ENCODE peak calls at places on chromosomes 7 and 10, in nine cellular contexts. I, J, R, Q, X, B, N, Y and Z are unnamed samples.

GRCh38 chr10:59362991-59363390 is 642 bp upstream of the FAM13C start:
- DNase-seq in I (peak; percentile 63), J (peak; percentile 30), R (no peak), Q (peak; percentile 35), X (no peak), B (no peak), N (peak; percentile 32), Y (peak; percentile 34), Z (no peak)

GRCh38 chr7:122268101-122268500 is 36.4 kb downstream of the FEZF1 start:
- DNase-seq in I (no peak), J (no peak), R (no peak), Q (no peak), X (no peak), B (no peak), N (no peak), Y (no peak), Z (no peak)

GRCh38 chr7:148852272-148852671 is 31.8 kb downstream of the EZH2 start:
- DNase-seq in I (no peak), J (no peak), R (no peak), Q (no peak), X (no peak), B (no peak), N (no peak), Y (peak; percentile 29), Z (no peak)

GRCh38 chr10:27620425-27621397 is 116.6 kb downstream of the RAB18 start:
- DNase-seq in I (no peak), J (no peak), R (no peak), Q (no peak), X (no peak), B (no peak), N (no peak), Y (no peak), Z (no peak)

GRCh38 chr10:62946278-62946677 is 130.1 kb upstream of the EGR2 start:
- DNase-seq in I (no peak), J (no peak), R (no peak), Q (no peak), X (no peak), B (no peak), N (no peak), Y (no peak), Z (no peak)

GRCh38 chr10:43137701-43137970 is 609 bp upstream of the CSGALNACT2 start:
- DNase-seq in I (peak; percentile 45), J (no peak), R (no peak), Q (no peak), X (no peak), B (peak; percentile 9), N (no peak), Y (peak; percentile 63), Z (peak; percentile 40)

GRCh38 chr10:2925631-2926030 is 141.7 kb upstream of the PFKP start:
- DNase-seq in I (peak; percentile 53), J (no peak), R (peak; percentile 70), Q (peak; percentile 64), X (peak; percentile 85), B (no peak), N (peak; percentile 18), Y (peak; percentile 53), Z (no peak)

GRCh38 chr7:145986248-145986874 is 130.2 kb upstream of the CNTNAP2 start:
- DNase-seq in I (no peak), J (no peak), R (no peak), Q (no peak), X (no peak), B (no peak), N (no peak), Y (no peak), Z (no peak)

GRCh38 chr10:110460111-110460809 is 37.4 kb upstream of the DUSP5 start:
- DNase-seq in I (no peak), J (no peak), R (no peak), Q (no peak), X (peak; percentile 18), B (peak; percentile 3), N (no peak), Y (no peak), Z (peak; percentile 92)

GRCh38 chr10:17026686-17027485 is 102.7 kb downstream of the CUBN start:
- DNase-seq in I (no peak), J (peak; percentile 14), R (no peak), Q (no peak), X (no peak), B (peak; percentile 47), N (no peak), Y (peak; percentile 67), Z (no peak)

GRCh38 chr10:76089626-76090185 is 658.3 kb downstream of the LRMDA start:
- DNase-seq in I (no peak), J (no peak), R (no peak), Q (no peak), X (no peak), B (no peak), N (no peak), Y (no peak), Z (no peak)

GRCh38 chr7:80309377-80309776 is 174.7 kb downstream of the GNAI1 start:
- DNase-seq in I (no peak), J (no peak), R (no peak), Q (no peak), X (no peak), B (no peak), N (no peak), Y (no peak), Z (no peak)

GRCh38 chr7:17166824-17167379 is 131.6 kb upstream of the AHR start:
- DNase-seq in I (no peak), J (no peak), R (no peak), Q (no peak), X (no peak), B (no peak), N (no peak), Y (no peak), Z (no peak)

GRCh38 chr7:142796001-142796500 is 25.3 kb downstream of the PRSS2 start:
- DNase-seq in I (no peak), J (no peak), R (no peak), Q (no peak), X (no peak), B (no peak), N (no peak), Y (no peak), Z (peak; percentile 47)

GRCh38 chr7:140656548-140657515 is 15.9 kb upstream of the ADCK2 start:
- DNase-seq in I (peak; percentile 89), J (peak; percentile 59), R (peak; percentile 63), Q (no peak), X (no peak), B (peak; percentile 13), N (no peak), Y (peak; percentile 87), Z (peak; percentile 54)

GRCh38 chr10:78448994-78449418 is 415.3 kb downstream of the RPS24 start:
- DNase-seq in I (no peak), J (no peak), R (peak; percentile 45), Q (no peak), X (no peak), B (no peak), N (no peak), Y (no peak), Z (peak; percentile 26)

GRCh38 chr10:115727114-115727513 is 545.9 kb downstream of the GFRA1 start:
- DNase-seq in I (no peak), J (no peak), R (no peak), Q (no peak), X (no peak), B (no peak), N (no peak), Y (no peak), Z (no peak)

GRCh38 chr7:73758581-73759138 is 11.4 kb downstream of the CLDN3 start:
- DNase-seq in I (peak; percentile 84), J (no peak), R (no peak), Q (no peak), X (no peak), B (no peak), N (no peak), Y (no peak), Z (no peak)

GRCh38 chr7:131480384-131481315 is 75.8 kb downstream of the PODXL start:
- DNase-seq in I (no peak), J (no peak), R (no peak), Q (no peak), X (no peak), B (no peak), N (no peak), Y (peak; percentile 65), Z (no peak)

GRCh38 chr10:31069411-31069810 is 37.7 kb upstream of the ZNF438 start:
- DNase-seq in I (no peak), J (no peak), R (no peak), Q (no peak), X (no peak), B (no peak), N (no peak), Y (no peak), Z (no peak)

GRCh38 chr10:24034571-24034970 is 174.4 kb upstream of the KIAA1217 start:
- DNase-seq in I (peak; percentile 21), J (no peak), R (no peak), Q (no peak), X (no peak), B (no peak), N (no peak), Y (no peak), Z (no peak)

GRCh38 chr10:72564596-72564995 is 61.3 kb downstream of the MICU1 start:
- DNase-seq in I (no peak), J (no peak), R (no peak), Q (no peak), X (no peak), B (no peak), N (no peak), Y (peak; percentile 87), Z (no peak)

GRCh38 chr10:88493676-88494483 is 89.2 kb downstream of the RNLS start:
- DNase-seq in I (no peak), J (no peak), R (no peak), Q (no peak), X (no peak), B (no peak), N (no peak), Y (peak; percentile 82), Z (peak; percentile 4)

GRCh38 chr10:26445411-26446031 is 7.4 kb downstream of the APBB1IP start:
- DNase-seq in I (no peak), J (no peak), R (peak; percentile 53), Q (no peak), X (no peak), B (no peak), N (no peak), Y (no peak), Z (peak; percentile 27)

GRCh38 chr10:10209152-10209551 is 808.5 kb upstream of the CELF2 start:
- DNase-seq in I (peak; percentile 18), J (no peak), R (peak; percentile 91), Q (no peak), X (no peak), B (no peak), N (no peak), Y (peak; percentile 73), Z (peak; percentile 53)

GRCh38 chr7:151936207-151936606 is 20.0 kb upstream of the GALNTL5 start:
- DNase-seq in I (no peak), J (no peak), R (peak; percentile 77), Q (no peak), X (no peak), B (no peak), N (no peak), Y (no peak), Z (peak; percentile 45)

GRCh38 chr10:104080762-104081161 is 4.9 kb downstream of the COL17A1 start:
- DNase-seq in I (no peak), J (peak; percentile 42), R (peak; percentile 69), Q (no peak), X (peak; percentile 27), B (no peak), N (no peak), Y (peak; percentile 44), Z (peak; percentile 39)

GRCh38 chr7:4208586-4208985 is 473.5 kb upstream of the FOXK1 start:
- DNase-seq in I (no peak), J (no peak), R (no peak), Q (no peak), X (no peak), B (no peak), N (no peak), Y (no peak), Z (no peak)

GRCh38 chr7:134619627-134620331 is 26.9 kb upstream of the BPGM start:
- DNase-seq in I (no peak), J (peak; percentile 59), R (no peak), Q (no peak), X (no peak), B (no peak), N (no peak), Y (peak; percentile 92), Z (no peak)

GRCh38 chr7:26245150-26245549 is 43.6 kb downstream of the CBX3 start:
- DNase-seq in I (no peak), J (no peak), R (no peak), Q (no peak), X (no peak), B (no peak), N (no peak), Y (no peak), Z (no peak)

GRCh38 chr7:137443616-137444015 is 100.1 kb upstream of the PTN start:
- DNase-seq in I (no peak), J (peak; percentile 0), R (peak; percentile 35), Q (peak; percentile 21), X (peak; percentile 28), B (no peak), N (no peak), Y (peak; percentile 82), Z (no peak)